ENCODE peak calls at places on chromosomes 13 and 19, in six cellular contexts. One of them, this sample, is unnamed. For H3K4me1, the result is how much of the 10 kb centered on the place peaks cover.

GRCh38 chr13:46684287-46685001 is 112.5 kb downstream of the ESD start:
- DNase-seq in A549: no peak
- DNase-seq in tibial artery: no peak
- DNase-seq in mucosa of descending colon: no peak
- DNase-seq in lower lobe of right lung: no peak
- DNase-seq in Panc1: no peak
- DNase-seq in this sample: no peak

GRCh38 chr13:43573787-43574562 is 212.8 kb downstream of the ENOX1 start:
- DNase-seq in A549: no peak
- DNase-seq in tibial artery: no peak
- DNase-seq in mucosa of descending colon: no peak
- DNase-seq in lower lobe of right lung: no peak
- DNase-seq in Panc1: no peak
- DNase-seq in this sample: no peak

GRCh38 chr13:93224545-93224944 is 2.1 kb upstream of the GPC6 start:
- DNase-seq in A549: no peak
- DNase-seq in tibial artery: no peak
- DNase-seq in mucosa of descending colon: no peak
- DNase-seq in lower lobe of right lung: no peak
- DNase-seq in Panc1: no peak
- DNase-seq in this sample: no peak

GRCh38 chr13:39602614-39603366 is at the start of gene LHFPL6:
- DNase-seq in A549: peak
- DNase-seq in tibial artery: peak
- DNase-seq in mucosa of descending colon: peak
- DNase-seq in lower lobe of right lung: peak
- DNase-seq in Panc1: no peak
- DNase-seq in this sample: peak

GRCh38 chr19:44903602-44904425 is 1.8 kb upstream of the APOE start:
- DNase-seq in A549: peak
- DNase-seq in tibial artery: peak
- DNase-seq in mucosa of descending colon: peak
- DNase-seq in lower lobe of right lung: peak
- DNase-seq in Panc1: no peak
- DNase-seq in this sample: peak

GRCh38 chr19:17829855-17830566 is 8.7 kb upstream of the INSL3 start:
- DNase-seq in A549: peak
- DNase-seq in tibial artery: no peak
- DNase-seq in mucosa of descending colon: no peak
- DNase-seq in lower lobe of right lung: no peak
- DNase-seq in Panc1: peak
- DNase-seq in this sample: peak

GRCh38 chr13:43786766-43787517 is at the start of gene ENOX1:
- DNase-seq in A549: peak
- DNase-seq in tibial artery: peak
- DNase-seq in mucosa of descending colon: peak
- DNase-seq in lower lobe of right lung: peak
- DNase-seq in Panc1: no peak
- DNase-seq in this sample: no peak

GRCh38 chr13:94683426-94683825 is 28.9 kb downstream of the SOX21 start:
- DNase-seq in A549: no peak
- DNase-seq in tibial artery: no peak
- DNase-seq in mucosa of descending colon: no peak
- DNase-seq in lower lobe of right lung: no peak
- DNase-seq in Panc1: no peak
- DNase-seq in this sample: no peak

GRCh38 chr13:69935043-69935442 is 172.6 kb upstream of the ATXN8OS start:
- DNase-seq in A549: no peak
- DNase-seq in tibial artery: no peak
- DNase-seq in mucosa of descending colon: no peak
- DNase-seq in lower lobe of right lung: no peak
- DNase-seq in Panc1: no peak
- DNase-seq in this sample: no peak

GRCh38 chr19:33248553-33248953 is 22.9 kb upstream of the SLC7A10 start:
- DNase-seq in A549: no peak
- DNase-seq in tibial artery: no peak
- DNase-seq in mucosa of descending colon: peak
- DNase-seq in lower lobe of right lung: peak
- DNase-seq in Panc1: no peak
- DNase-seq in this sample: no peak

GRCh38 chr13:95235944-95236343 is 65.3 kb downstream of the ABCC4 start:
- DNase-seq in A549: no peak
- DNase-seq in tibial artery: no peak
- DNase-seq in mucosa of descending colon: no peak
- DNase-seq in lower lobe of right lung: no peak
- DNase-seq in Panc1: no peak
- DNase-seq in this sample: no peak

GRCh38 chr19:4295972-4296771 is 6.0 kb downstream of the TMIGD2 start:
- DNase-seq in A549: no peak
- DNase-seq in tibial artery: no peak
- DNase-seq in mucosa of descending colon: no peak
- DNase-seq in lower lobe of right lung: no peak
- DNase-seq in Panc1: no peak
- DNase-seq in this sample: no peak

GRCh38 chr19:21134934-21135366 is 6.9 kb upstream of the ZNF431 start:
- DNase-seq in A549: no peak
- DNase-seq in tibial artery: no peak
- DNase-seq in mucosa of descending colon: no peak
- DNase-seq in lower lobe of right lung: no peak
- DNase-seq in Panc1: no peak
- DNase-seq in this sample: no peak

GRCh38 chr19:55638864-55639359 is 1.9 kb upstream of the ZNF580 start:
- DNase-seq in A549: peak
- DNase-seq in tibial artery: no peak
- DNase-seq in mucosa of descending colon: no peak
- DNase-seq in lower lobe of right lung: no peak
- DNase-seq in Panc1: no peak
- DNase-seq in this sample: no peak

GRCh38 chr19:34454685-34455084 is 26.5 kb downstream of the UBA2 start:
- DNase-seq in A549: no peak
- DNase-seq in tibial artery: no peak
- DNase-seq in mucosa of descending colon: no peak
- DNase-seq in lower lobe of right lung: no peak
- DNase-seq in Panc1: no peak
- DNase-seq in this sample: no peak

GRCh38 chr13:90868321-90868920 is 479.1 kb upstream of the MIR17HG start:
- DNase-seq in A549: no peak
- DNase-seq in tibial artery: no peak
- DNase-seq in mucosa of descending colon: no peak
- DNase-seq in lower lobe of right lung: no peak
- DNase-seq in Panc1: no peak
- DNase-seq in this sample: no peak

GRCh38 chr19:5958851-5959122 is 19.2 kb downstream of the RANBP3 start:
- DNase-seq in A549: no peak
- DNase-seq in tibial artery: no peak
- DNase-seq in mucosa of descending colon: no peak
- DNase-seq in lower lobe of right lung: no peak
- DNase-seq in Panc1: no peak
- DNase-seq in this sample: no peak
- H3K4me1 ChIP-seq in A549: under half
- H3K4me1 ChIP-seq in tibial artery: under half
- H3K4me1 ChIP-seq in mucosa of descending colon: half or more
- H3K4me1 ChIP-seq in lower lobe of right lung: half or more
- H3K4me1 ChIP-seq in Panc1: under half
- H3K4me1 ChIP-seq in this sample: under half

GRCh38 chr19:3107658-3108057 is 13.5 kb downstream of the GNA11 start:
- DNase-seq in A549: no peak
- DNase-seq in tibial artery: no peak
- DNase-seq in mucosa of descending colon: no peak
- DNase-seq in lower lobe of right lung: no peak
- DNase-seq in Panc1: no peak
- DNase-seq in this sample: no peak
- H3K4me1 ChIP-seq in A549: under half
- H3K4me1 ChIP-seq in tibial artery: under half
- H3K4me1 ChIP-seq in mucosa of descending colon: under half
- H3K4me1 ChIP-seq in lower lobe of right lung: half or more
- H3K4me1 ChIP-seq in Panc1: under half
- H3K4me1 ChIP-seq in this sample: half or more

GRCh38 chr19:39031368-39032163 is 783 bp downstream of the FBXO27 start:
- DNase-seq in A549: peak
- DNase-seq in tibial artery: peak
- DNase-seq in mucosa of descending colon: peak
- DNase-seq in lower lobe of right lung: peak
- DNase-seq in Panc1: peak
- DNase-seq in this sample: peak
- H3K4me1 ChIP-seq in A549: under half
- H3K4me1 ChIP-seq in tibial artery: under half
- H3K4me1 ChIP-seq in mucosa of descending colon: under half
- H3K4me1 ChIP-seq in lower lobe of right lung: under half
- H3K4me1 ChIP-seq in Panc1: under half
- H3K4me1 ChIP-seq in this sample: under half

GRCh38 chr19:1848399-1849131 is at the start of gene REXO1:
- DNase-seq in A549: peak
- DNase-seq in tibial artery: peak
- DNase-seq in mucosa of descending colon: peak
- DNase-seq in lower lobe of right lung: peak
- DNase-seq in Panc1: no peak
- DNase-seq in this sample: peak
- H3K4me1 ChIP-seq in A549: under half
- H3K4me1 ChIP-seq in tibial artery: under half
- H3K4me1 ChIP-seq in mucosa of descending colon: half or more
- H3K4me1 ChIP-seq in lower lobe of right lung: half or more
- H3K4me1 ChIP-seq in Panc1: under half
- H3K4me1 ChIP-seq in this sample: half or more

GRCh38 chr13:40971321-40971720 is 47.8 kb downstream of the ELF1 start:
- DNase-seq in A549: no peak
- DNase-seq in tibial artery: no peak
- DNase-seq in mucosa of descending colon: no peak
- DNase-seq in lower lobe of right lung: no peak
- DNase-seq in Panc1: no peak
- DNase-seq in this sample: no peak

GRCh38 chr13:40968416-40969000 is 50.6 kb downstream of the ELF1 start:
- DNase-seq in A549: no peak
- DNase-seq in tibial artery: no peak
- DNase-seq in mucosa of descending colon: no peak
- DNase-seq in lower lobe of right lung: no peak
- DNase-seq in Panc1: no peak
- DNase-seq in this sample: no peak

GRCh38 chr13:40969169-40969901 is 49.8 kb downstream of the ELF1 start:
- DNase-seq in A549: no peak
- DNase-seq in tibial artery: no peak
- DNase-seq in mucosa of descending colon: no peak
- DNase-seq in lower lobe of right lung: no peak
- DNase-seq in Panc1: no peak
- DNase-seq in this sample: no peak

GRCh38 chr13:40973409-40973808 is 45.7 kb downstream of the ELF1 start:
- DNase-seq in A549: no peak
- DNase-seq in tibial artery: no peak
- DNase-seq in mucosa of descending colon: no peak
- DNase-seq in lower lobe of right lung: no peak
- DNase-seq in Panc1: no peak
- DNase-seq in this sample: no peak

GRCh38 chr13:40970803-40971202 is 48.3 kb downstream of the ELF1 start:
- DNase-seq in A549: no peak
- DNase-seq in tibial artery: no peak
- DNase-seq in mucosa of descending colon: no peak
- DNase-seq in lower lobe of right lung: no peak
- DNase-seq in Panc1: no peak
- DNase-seq in this sample: no peak
- H3K4me1 ChIP-seq in A549: under half
- H3K4me1 ChIP-seq in tibial artery: under half
- H3K4me1 ChIP-seq in mucosa of descending colon: under half
- H3K4me1 ChIP-seq in lower lobe of right lung: half or more
- H3K4me1 ChIP-seq in Panc1: under half
- H3K4me1 ChIP-seq in this sample: under half

DNA sequence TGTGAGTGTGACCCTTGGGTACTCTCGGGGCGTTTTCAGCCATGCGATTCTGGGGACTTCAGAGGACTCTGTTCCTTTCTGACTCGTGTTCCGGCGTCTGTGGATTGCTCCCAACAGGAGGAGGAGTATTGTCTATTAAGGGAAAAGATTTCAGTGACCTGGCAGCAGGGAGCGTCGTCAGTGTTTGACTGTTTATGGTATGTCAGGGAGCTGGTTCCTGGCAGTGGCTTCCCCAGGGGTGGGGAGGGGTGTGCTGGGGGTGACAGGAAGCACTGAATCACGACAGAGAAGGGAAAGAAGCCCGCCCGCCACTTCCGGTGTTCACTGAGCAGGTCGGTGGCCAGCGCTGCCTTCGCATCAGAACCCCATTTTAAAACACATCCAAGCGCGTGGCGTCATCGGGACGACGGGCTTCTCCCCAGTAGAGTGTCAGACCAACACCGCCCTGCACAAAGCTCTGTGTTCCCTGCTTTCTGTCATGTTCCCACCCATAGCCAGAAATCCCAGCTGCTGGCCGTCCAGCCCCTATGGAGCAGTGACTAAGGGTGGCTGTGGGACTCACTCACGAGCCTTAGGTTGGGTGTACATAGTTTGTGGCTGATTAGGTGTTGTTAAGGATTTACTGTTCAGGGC is 33.8 kb downstream of the COL4A2 start:
- DNase-seq in A549: no peak
- DNase-seq in tibial artery: peak
- DNase-seq in mucosa of descending colon: peak
- DNase-seq in lower lobe of right lung: peak
- DNase-seq in Panc1: no peak
- DNase-seq in this sample: no peak
- H3K4me1 ChIP-seq in A549: under half
- H3K4me1 ChIP-seq in tibial artery: under half
- H3K4me1 ChIP-seq in mucosa of descending colon: under half
- H3K4me1 ChIP-seq in lower lobe of right lung: half or more
- H3K4me1 ChIP-seq in Panc1: under half
- H3K4me1 ChIP-seq in this sample: under half

GRCh38 chr19:7919681-7920519 is at the start of gene SNAPC2:
- DNase-seq in A549: peak
- DNase-seq in tibial artery: peak
- DNase-seq in mucosa of descending colon: peak
- DNase-seq in lower lobe of right lung: peak
- DNase-seq in Panc1: no peak
- DNase-seq in this sample: peak
- H3K4me1 ChIP-seq in A549: under half
- H3K4me1 ChIP-seq in tibial artery: under half
- H3K4me1 ChIP-seq in mucosa of descending colon: half or more
- H3K4me1 ChIP-seq in lower lobe of right lung: half or more
- H3K4me1 ChIP-seq in Panc1: under half
- H3K4me1 ChIP-seq in this sample: half or more